ENCODE peak calls at places on chromosomes 7 and 10, in eight cellular contexts. M is effector memory CD8-positive, alpha-beta T cell; J is KBM-7; I is iris pigment epithelial cell; Q is mucosa of descending colon; A is NCI-H446; L is NCI-H1092; U is CD4-positive, alpha-beta T cell. G is an unnamed sample.

GRCh38 chr7:115217373-115217772 is 295.5 kb downstream of the MDFIC start:
- DNase-seq in U (no peak), J (peak), M (no peak), I (no peak), Q (no peak), A (no peak), L (no peak), G (no peak)

GRCh38 chr7:138186951-138187351 is 110.7 kb downstream of the AKR1D1 start:
- DNase-seq in M (no peak), U (no peak), A (no peak), L (no peak), Q (no peak), I (peak), J (no peak), G (no peak)

GRCh38 chr10:13707156-13707881 is 120.6 kb downstream of the PRPF18 start:
- DNase-seq in M (no peak), I (peak), J (no peak), U (no peak), Q (peak), A (peak), L (no peak), G (peak)

GRCh38 chr7:77651544-77652162 is 44.6 kb upstream of the RSBN1L start:
- DNase-seq in M (peak), Q (peak), A (no peak), U (no peak), I (peak), J (peak), L (peak), G (peak)

GRCh38 chr7:120394595-120394994 is 121.6 kb downstream of the KCND2 start:
- DNase-seq in L (no peak), M (no peak), U (no peak), A (no peak), I (no peak), Q (no peak), J (no peak), G (no peak)

GRCh38 chr10:14225374-14225773 is 105.3 kb downstream of the FRMD4A start:
- DNase-seq in L (no peak), U (no peak), J (no peak), I (no peak), M (no peak), A (no peak), Q (no peak), G (no peak)

GRCh38 chr7:129530881-129531391 is 28.6 kb downstream of the SMKR1 start:
- DNase-seq in U (no peak), A (no peak), J (no peak), I (peak), L (no peak), Q (no peak), M (no peak), G (no peak)

GRCh38 chr10:21260060-21260792 is 265.3 kb downstream of the SKIDA1 start:
- DNase-seq in I (peak), Q (no peak), A (no peak), J (no peak), L (no peak), U (no peak), M (no peak), G (peak)

GRCh38 chr10:19918800-19919199 is 102.6 kb downstream of the PLXDC2 start:
- DNase-seq in A (no peak), Q (no peak), L (no peak), U (no peak), I (peak), J (no peak), M (no peak), G (no peak)

GRCh38 chr10:101233443-101233842 is 4.2 kb upstream of the LBX1 start:
- DNase-seq in U (no peak), J (no peak), L (no peak), A (no peak), I (no peak), M (no peak), Q (no peak), G (no peak)